ENCODE peak calls at places on chromosomes 7 and 10, in four cellular contexts. O is NCI-H1694 treated with DMSO at 0.1 percent for 48 hours, Y is kidney, V is fibroblast of pulmonary artery. L is an unnamed sample.
A peak's percentile ranks its signal among the peaks of the same experiment; 100 is the strongest.

GRCh38 chr10:117740088-117740487 is 197.5 kb downstream of the EMX2 start:
- DNase-seq in O (no peak), Y (no peak), V (no peak), L (no peak)

GRCh38 chr10:42753126-42753506 is 29.5 kb upstream of the BMS1 start:
- DNase-seq in Y (peak; percentile 89), O (peak; percentile 51), V (peak; percentile 78), L (peak; percentile 6)

GRCh38 chr10:113959383-113959760 is 84.3 kb upstream of the ADRB1 start:
- DNase-seq in O (no peak), Y (no peak), V (no peak), L (no peak)

GRCh38 chr10:124415210-124415609 is 3.5 kb downstream of the OAT start:
- DNase-seq in V (no peak), Y (no peak), O (no peak), L (no peak)

GRCh38 chr7:37987732-37988131 is 67.3 kb downstream of the EPDR1 start:
- DNase-seq in Y (no peak), V (no peak), O (no peak), L (no peak)

GRCh38 chr10:48526846-48527505 is 77.9 kb downstream of the ARHGAP22 start:
- DNase-seq in O (no peak), Y (no peak), V (no peak), L (no peak)

GRCh38 chr7:56287429-56288138 is 171.4 kb upstream of the NUPR2 start:
- DNase-seq in Y (no peak), V (no peak), O (no peak), L (no peak)

GRCh38 chr10:132687181-132687892 is 98.6 kb downstream of the NKX6-2 start:
- DNase-seq in V (no peak), Y (peak; percentile 55), O (no peak), L (no peak)

GRCh38 chr7:112437038-112437437 is 13.2 kb upstream of the IFRD1 start:
- DNase-seq in Y (no peak), V (no peak), O (no peak), L (no peak)

GRCh38 chr10:32153252-32153651 is 97.0 kb upstream of the KIF5B start:
- DNase-seq in O (no peak), V (no peak), Y (no peak), L (no peak)

GRCh38 chr10:3783313-3783689 is 1.7 kb downstream of the KLF6 start:
- DNase-seq in O (no peak), V (peak; percentile 91), Y (peak; percentile 90), L (no peak)

GRCh38 chr10:118547282-118547681 is 48.2 kb downstream of the PRLHR start:
- DNase-seq in V (no peak), Y (no peak), O (no peak), L (no peak)

GRCh38 chr10:44939691-44940401 is 19.8 kb upstream of the RASSF4 start:
- DNase-seq in Y (no peak), V (peak; percentile 15), O (no peak), L (no peak)

GRCh38 chr10:14074062-14074884 is 256.5 kb downstream of the FRMD4A start:
- DNase-seq in O (peak; percentile 61), Y (peak; percentile 97), V (peak; percentile 100), L (peak; percentile 79)

GRCh38 chr10:35355971-35356724 is 19.8 kb downstream of the CCNY start:
- DNase-seq in V (no peak), O (no peak), Y (no peak), L (no peak)

GRCh38 chr7:1312098-1313070 is 79.7 kb downstream of the UNCX start:
- DNase-seq in V (no peak), Y (peak; percentile 64), O (no peak), L (no peak)

GRCh38 chr7:128910569-128910945 is at the start of gene KCP:
- DNase-seq in V (no peak), O (no peak), Y (peak; percentile 90), L (no peak)

GRCh38 chr10:114045071-114045737 is 1.5 kb downstream of the ADRB1 start:
- DNase-seq in Y (no peak), V (no peak), O (no peak), L (no peak)